ENCODE peak calls at places on chromosomes 7 and 10, in four cellular contexts. S is GM23338, K is astrocyte, G is K562. C is an unnamed sample.
A peak's percentile ranks its signal among the peaks of the same experiment; 100 is the strongest.

GRCh38 chr7:159020987-159021386 is 123.7 kb downstream of the VIPR2 start:
- DNase-seq in K (no peak), G (peak; percentile 75), S (no peak), C (no peak)

GRCh38 chr10:28375399-28376354 is 72.8 kb upstream of the MPP7 start:
- DNase-seq in S (peak; percentile 36), K (peak; percentile 78), G (no peak), C (no peak)

GRCh38 chr7:1964913-1965578 is 267.7 kb downstream of the MAD1L1 start:
- DNase-seq in K (no peak), G (no peak), S (no peak), C (no peak)

GRCh38 chr10:620417-620816 is 69.1 kb downstream of the DIP2C start:
- DNase-seq in G (no peak), K (no peak), S (no peak), C (no peak)

GRCh38 chr10:49365275-49365674 is 30.6 kb downstream of the DRGX start:
- DNase-seq in G (no peak), S (no peak), K (no peak), C (no peak)

GRCh38 chr10:110783509-110784103 is 88.1 kb upstream of the PDCD4 start:
- DNase-seq in S (no peak), G (no peak), K (no peak), C (no peak)

GRCh38 chr7:82049442-82049841 is 279.6 kb upstream of the HGF start:
- DNase-seq in S (no peak), K (peak; percentile 8), G (no peak), C (no peak)

GRCh38 chr7:12517451-12517850 is 53.1 kb upstream of the SCIN start:
- DNase-seq in K (no peak), S (no peak), G (no peak), C (no peak)

GRCh38 chr7:80207501-80207900 is 72.9 kb downstream of the GNAI1 start:
- DNase-seq in K (no peak), G (no peak), S (no peak), C (no peak)

GRCh38 chr10:131131726-131132561 is 179.6 kb downstream of the TCERG1L start:
- DNase-seq in K (no peak), G (no peak), S (no peak), C (no peak)
- TF ChIP-seq EZH2 in K (no peak), G (no peak), S (no peak), C (no peak)

GRCh38 chr10:103448751-103449150 is 3.4 kb downstream of the CALHM2 start:
- DNase-seq in K (peak; percentile 72), S (no peak), G (no peak), C (peak; percentile 1)

GRCh38 chr10:103449208-103450144 is 2.7 kb downstream of the CALHM2 start:
- DNase-seq in G (no peak), S (no peak), K (no peak), C (no peak)

GRCh38 chr10:103445767-103446567 is 6.2 kb downstream of the CALHM2 start:
- DNase-seq in S (no peak), K (peak; percentile 33), G (no peak), C (no peak)

GRCh38 chr10:103445366-103445765 is 6.8 kb downstream of the CALHM2 start:
- DNase-seq in G (no peak), K (no peak), S (no peak), C (no peak)

DNA sequence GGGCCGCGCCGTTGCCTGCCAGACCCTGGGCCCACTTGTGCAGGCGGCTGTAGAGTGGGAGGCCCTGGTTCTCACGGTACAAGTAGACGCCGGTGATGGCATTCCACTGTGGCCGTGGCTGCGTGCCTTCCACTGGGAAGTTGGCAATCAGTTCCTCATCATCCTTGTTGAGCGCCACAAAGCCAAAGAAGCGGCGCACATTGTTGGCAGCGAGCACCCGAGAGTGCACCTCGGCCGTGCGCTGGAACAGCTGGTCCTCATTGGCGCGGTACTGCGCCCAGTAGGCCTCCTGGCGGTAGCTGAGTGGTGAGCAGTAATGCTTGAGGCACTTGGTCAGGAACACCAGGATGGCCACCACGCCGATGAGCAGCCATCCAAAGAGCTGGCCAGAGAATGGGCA is 5.0 kb downstream of the CALHM2 start:
- DNase-seq in K (no peak), S (no peak), G (no peak), C (no peak)
- H3K27ac ChIP-seq in K (no peak overlapping the region), S (no peak overlapping the region), G (no peak overlapping the region), C (no peak overlapping the region)

GRCh38 chr10:30821269-30821993 is 191.9 kb upstream of the LYZL2 start:
- DNase-seq in K (peak; percentile 28), G (no peak), S (no peak), C (no peak)

GRCh38 chr10:30823651-30824050 is 194.1 kb upstream of the LYZL2 start:
- DNase-seq in G (no peak), S (no peak), K (no peak), C (no peak)

GRCh38 chr10:30821994-30822692 is 192.6 kb upstream of the LYZL2 start:
- DNase-seq in G (no peak), S (no peak), K (no peak), C (no peak)

GRCh38 chr10:30825022-30825421 is 195.5 kb upstream of the LYZL2 start:
- DNase-seq in S (no peak), G (no peak), K (no peak), C (no peak)

DNA sequence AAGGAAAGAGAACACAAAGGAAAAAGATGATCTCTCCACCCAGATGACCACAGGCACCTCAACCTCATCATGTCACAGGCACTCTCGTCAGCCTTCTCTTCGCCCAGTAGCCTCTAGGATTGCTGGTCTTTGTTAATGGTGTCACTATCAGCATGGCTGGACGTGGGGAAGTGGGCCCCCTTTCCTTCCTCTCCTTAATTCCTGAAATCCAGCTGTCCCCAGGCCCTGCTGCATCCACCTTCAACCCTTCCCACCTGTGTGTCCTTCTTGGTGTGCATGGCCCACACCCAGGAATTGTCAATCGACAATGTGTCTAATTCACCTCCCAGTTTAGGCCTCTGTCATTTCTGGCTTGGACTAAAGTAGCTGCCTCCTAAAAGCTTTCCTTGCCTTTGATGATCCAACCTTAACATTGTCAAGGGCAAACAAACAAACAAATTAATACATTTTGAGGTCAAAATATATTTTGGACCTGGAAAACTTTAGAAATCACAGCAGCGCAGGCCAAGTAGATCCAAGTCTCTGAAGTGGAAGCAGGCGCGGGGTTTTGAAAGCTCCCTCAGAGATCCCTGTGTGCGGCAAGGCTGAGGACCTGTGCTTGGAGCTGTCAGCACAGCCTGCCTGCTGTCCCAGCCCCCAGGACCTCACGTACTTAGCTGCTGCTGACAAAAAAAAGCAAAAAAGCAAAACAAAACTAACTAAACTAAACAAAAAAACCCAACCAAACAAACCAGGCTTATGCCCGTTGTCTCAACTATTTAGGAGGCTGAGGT is 193.3 kb upstream of the LYZL2 start:
- DNase-seq in G (no peak), K (no peak), S (no peak), C (no peak)
- TF ChIP-seq EZH2 in G (no peak), K (no peak), S (no peak), C (no peak)

DNA sequence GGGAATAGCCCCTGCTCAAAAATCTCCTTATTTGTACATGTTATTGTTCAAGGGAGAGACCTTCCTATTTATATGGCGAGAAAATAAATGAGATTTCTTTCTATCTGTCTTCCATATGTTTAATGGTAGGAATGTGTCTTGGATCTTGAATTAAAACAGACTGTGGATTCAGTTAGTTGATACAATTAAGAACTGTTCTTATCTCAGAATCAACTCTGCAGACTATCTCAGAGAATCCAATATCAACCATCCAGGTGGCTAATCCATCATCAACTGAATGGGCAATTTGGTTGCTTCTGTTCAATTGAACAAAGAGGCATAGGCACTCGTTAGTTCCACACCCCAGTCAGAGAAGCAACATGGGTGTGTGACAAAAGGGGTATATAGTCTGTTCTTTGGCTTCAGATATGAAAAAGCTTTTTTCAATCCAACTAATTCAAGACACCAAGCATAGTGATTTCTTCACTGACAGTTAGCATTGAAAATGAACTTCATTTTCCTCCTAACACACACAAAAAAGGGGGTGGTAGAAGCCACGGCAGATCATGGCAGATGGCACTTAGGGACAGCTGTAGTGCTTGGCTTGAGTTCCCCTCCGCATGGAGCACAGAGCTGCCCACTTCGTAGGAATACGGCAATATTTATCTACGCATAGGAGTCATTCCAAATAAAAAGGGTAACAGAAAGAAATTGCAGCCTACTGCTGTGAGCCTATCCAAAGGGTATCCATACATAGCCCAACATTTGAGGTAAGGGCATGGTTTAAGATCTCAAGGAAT is 135.9 kb downstream of the KIAA1217 start:
- DNase-seq in K (no peak), G (no peak), S (no peak), C (no peak)
- H3K27ac ChIP-seq in K (peak overlapping the region; percentile 78), G (no peak overlapping the region), S (no peak overlapping the region), C (peak overlapping the region; percentile 86)

GRCh38 chr10:63921932-63922713 is 400.9 kb downstream of the REEP3 start:
- DNase-seq in S (no peak), K (no peak), G (no peak), C (no peak)
- TF ChIP-seq EZH2 in S (no peak), K (no peak), G (no peak), C (no peak)

DNA sequence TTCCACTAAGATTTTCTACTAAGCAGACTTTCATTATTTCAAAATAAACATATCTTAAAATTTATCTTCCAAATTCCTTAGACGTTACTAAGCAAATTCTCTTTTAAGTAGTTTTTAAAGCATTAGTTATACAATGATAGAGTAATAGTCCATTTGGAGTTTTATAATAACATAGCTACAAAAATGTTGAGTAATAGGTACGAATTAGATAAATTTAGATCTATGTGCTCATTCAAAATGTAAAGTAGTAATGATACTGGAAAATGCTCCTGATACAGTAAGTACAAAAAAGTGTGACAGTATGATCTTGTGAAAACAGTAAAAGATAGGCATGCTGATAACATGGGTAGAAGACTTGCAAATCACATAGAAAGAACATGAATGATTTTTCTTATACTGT is 4.5 kb downstream of the DMTF1 start:
- DNase-seq in S (no peak), K (peak; percentile 45), G (no peak), C (no peak)
- H3K27ac ChIP-seq in S (no peak overlapping the region), K (peak overlapping the region; percentile 58), G (no peak overlapping the region), C (no peak overlapping the region)

C was measured in keratinocyte.